ENCODE peak calls at places on chromosome 19, in five cellular contexts. M is choroid plexus epithelial cell; B is tibial nerve; V is foreskin keratinocyte; D is CD4-positive, alpha-beta T cell. Q is an unnamed sample.

GRCh38 chr19:8304841-8305621 is 3.1 kb downstream of the CD320 start:
- DNase-seq in M (no peak), B (peak; percentile 4), V (no peak), D (no peak), Q (no peak)

GRCh38 chr19:18306903-18307681 is 15.8 kb downstream of the LSM4 start:
- DNase-seq in M (peak; percentile 44), B (no peak), V (no peak), D (no peak), Q (no peak)

GRCh38 chr19:6662692-6663091 is 7.3 kb downstream of the TNFSF14 start:
- DNase-seq in M (no peak), B (no peak), V (no peak), D (no peak), Q (no peak)

GRCh38 chr19:46015961-46016425 is 6.9 kb downstream of the PGLYRP1 start:
- DNase-seq in M (no peak), B (no peak), V (no peak), D (no peak), Q (no peak)

GRCh38 chr19:11505032-11505503 is 571 bp downstream of the ZNF653 start:
- DNase-seq in M (peak; percentile 96), B (peak; percentile 92), V (peak; percentile 89), D (peak; percentile 94), Q (peak; percentile 96)

GRCh38 chr19:55467236-55468053 is 2.9 kb upstream of the C19orf85 start:
- DNase-seq in M (peak; percentile 82), B (peak; percentile 72), V (peak; percentile 19), D (peak; percentile 55), Q (peak; percentile 65)

GRCh38 chr19:6736169-6736916 is 1.0 kb downstream of the GPR108 start:
- DNase-seq in M (peak; percentile 96), B (peak; percentile 59), V (peak; percentile 85), D (peak; percentile 48), Q (peak; percentile 94)

GRCh38 chr19:3785938-3786824 is at the start of gene MATK:
- DNase-seq in M (no peak), B (no peak), V (no peak), D (no peak), Q (no peak)

GRCh38 chr19:11268783-11269267 is 6.5 kb upstream of the DOCK6 start:
- DNase-seq in M (peak; percentile 91), B (peak; percentile 41), V (peak; percentile 77), D (no peak), Q (peak; percentile 95)

GRCh38 chr19:38100589-38100988 is 123.4 kb downstream of the DPF1 start:
- DNase-seq in M (no peak), B (no peak), V (no peak), D (no peak), Q (no peak)

GRCh38 chr19:38099966-38100365 is 124.1 kb downstream of the DPF1 start:
- DNase-seq in M (no peak), B (no peak), V (no peak), D (no peak), Q (no peak)

GRCh38 chr19:38093154-38093553 is 130.9 kb downstream of the DPF1 start:
- DNase-seq in M (no peak), B (no peak), V (no peak), D (no peak), Q (no peak)

GRCh38 chr19:38093587-38093986 is 130.4 kb downstream of the DPF1 start:
- DNase-seq in M (no peak), B (no peak), V (no peak), D (no peak), Q (no peak)

GRCh38 chr19:38095411-38096308 is 128.4 kb downstream of the DPF1 start:
- DNase-seq in M (peak; percentile 80), B (peak; percentile 73), V (peak; percentile 28), D (peak; percentile 45), Q (peak; percentile 77)
- TF ChIP-seq CTCF in M (peak; percentile 86), B (peak; percentile 40), V (peak; percentile 74), D (peak; percentile 75), Q (peak; percentile 48)

GRCh38 chr19:49684983-49685553 is 4.3 kb upstream of the ADM5 start:
- DNase-seq in M (no peak), B (no peak), V (no peak), D (no peak), Q (no peak)
- TF ChIP-seq CTCF in M (peak; percentile 27), B (no peak), V (peak; percentile 8), D (no peak), Q (peak; percentile 13)

GRCh38 chr19:47247308-47247990 is 8.9 kb upstream of the CCDC9 start:
- DNase-seq in M (peak; percentile 88), B (peak; percentile 79), V (no peak), D (peak; percentile 74), Q (peak; percentile 81)
- TF ChIP-seq CTCF in M (peak; percentile 92), B (peak; percentile 82), V (peak; percentile 91), D (peak; percentile 92), Q (peak; percentile 86)

GRCh38 chr19:35557539-35558399 is 5.7 kb downstream of the ATP4A start:
- DNase-seq in M (peak; percentile 50), B (no peak), V (peak; percentile 60), D (peak; percentile 39), Q (no peak)
- TF ChIP-seq CTCF in M (no peak), B (no peak), V (no peak), D (no peak), Q (no peak)

DNA sequence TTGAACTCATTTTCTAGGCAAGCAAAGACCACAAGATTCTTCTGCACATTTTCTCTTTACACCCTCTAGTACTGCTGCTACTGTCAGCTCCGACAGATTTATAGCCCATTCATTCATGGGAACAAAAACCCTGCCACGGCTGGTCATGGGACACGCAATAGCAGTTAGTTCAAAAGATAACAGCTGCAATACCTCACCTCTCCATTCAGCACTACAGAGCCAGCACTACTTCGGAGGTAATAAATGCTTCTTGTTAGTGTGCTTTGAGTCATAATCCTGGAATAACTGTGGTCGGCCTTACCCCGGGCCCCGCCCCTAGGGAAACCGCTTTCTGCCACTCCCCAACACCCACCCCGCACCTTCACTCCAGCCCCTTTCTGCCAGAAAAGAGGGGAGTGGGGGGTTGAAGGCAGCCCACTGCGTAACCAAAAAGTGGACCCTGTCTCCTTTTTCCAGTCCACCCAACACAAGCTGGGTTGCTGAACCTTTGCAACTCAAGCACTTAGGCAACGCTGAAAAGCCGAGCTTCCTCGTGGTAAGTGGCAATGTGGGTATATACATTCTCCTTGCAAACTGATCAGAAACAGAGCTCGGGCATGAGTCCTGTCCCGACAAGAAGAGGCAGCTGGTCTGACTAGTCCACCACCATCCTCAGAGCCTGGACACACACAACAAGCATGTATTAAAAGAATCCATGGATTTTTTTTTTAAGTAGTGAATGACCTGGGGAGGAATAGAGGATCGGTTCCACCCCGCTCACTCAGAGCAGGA is 240.8 kb upstream of the ZNF507 start:
- DNase-seq in M (no peak), B (no peak), V (peak; percentile 83), D (no peak), Q (peak; percentile 0)
- TF ChIP-seq CTCF in M (no peak), B (no peak), V (peak; percentile 45), D (no peak), Q (no peak)

GRCh38 chr19:35744688-35745327 is 410 bp downstream of the U2AF1L4 start:
- DNase-seq in M (peak; percentile 98), B (peak; percentile 95), V (peak; percentile 92), D (peak; percentile 90), Q (peak; percentile 97)
- TF ChIP-seq CTCF in M (peak; percentile 61), B (peak; percentile 53), V (peak; percentile 62), D (no peak), Q (no peak)

DNA sequence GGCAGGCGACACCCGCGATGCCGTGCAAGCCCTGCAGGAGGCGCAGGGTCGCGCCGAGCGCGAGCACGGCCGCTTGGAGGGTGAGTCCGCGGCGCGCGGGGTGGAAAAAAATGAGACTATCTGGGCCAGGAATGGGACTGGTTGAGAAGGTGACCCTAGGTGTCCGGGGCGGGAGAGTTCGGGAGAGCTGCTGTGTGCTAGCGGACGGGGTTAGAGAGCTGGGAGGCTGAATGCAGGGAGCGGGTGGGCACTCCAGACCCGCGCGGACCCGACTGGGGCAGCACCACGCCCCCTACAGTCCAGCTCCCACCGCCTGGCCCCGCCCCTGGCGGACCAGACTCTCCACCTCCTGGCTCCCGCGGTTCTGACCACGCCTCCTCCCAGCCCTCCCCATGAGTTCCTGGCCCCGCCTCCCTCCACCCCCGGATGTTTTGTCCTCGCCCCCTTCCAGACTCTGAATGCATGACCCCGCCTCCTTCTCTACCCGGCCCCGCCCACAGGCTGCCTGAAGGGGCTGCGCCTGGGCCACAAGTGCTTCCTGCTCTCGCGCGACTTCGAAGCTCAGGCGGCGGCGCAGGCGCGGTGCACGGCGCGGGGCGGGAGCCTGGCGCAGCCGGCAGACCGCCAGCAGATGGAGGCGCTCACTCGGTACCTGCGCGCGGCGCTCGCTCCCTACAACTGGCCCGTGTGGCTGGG is 1.5 kb downstream of the CLEC11A start:
- DNase-seq in M (peak; percentile 98), B (peak; percentile 99), V (peak; percentile 84), D (peak; percentile 85), Q (peak; percentile 98)
- TF ChIP-seq CTCF in M (peak; percentile 44), B (peak; percentile 50), V (peak; percentile 81), D (peak; percentile 50), Q (peak; percentile 65)